ENCODE peak calls at places on chromosomes 4 and X, in five cellular contexts. One of them, this sample, is unnamed.

GRCh38 chr4:151665442-151666127 is 95.2 kb downstream of the GATB start:
- DNase-seq in dermis blood vessel endothelial cell: no peak
- DNase-seq in adipocyte: no peak
- DNase-seq in NCI-H1105: no peak
- DNase-seq in Jurkat, Clone E6-1: no peak
- DNase-seq in this sample: no peak

GRCh38 chr4:25439913-25440477 is 62.9 kb downstream of the ANAPC4 start:
- DNase-seq in Jurkat, Clone E6-1: peak
- DNase-seq in NCI-H1105: peak
- DNase-seq in adipocyte: peak
- DNase-seq in dermis blood vessel endothelial cell: peak
- DNase-seq in this sample: peak

GRCh38 chr4:61580721-61581377 is 380.7 kb downstream of the ADGRL3 start:
- DNase-seq in NCI-H1105: no peak
- DNase-seq in dermis blood vessel endothelial cell: no peak
- DNase-seq in Jurkat, Clone E6-1: no peak
- DNase-seq in adipocyte: peak
- DNase-seq in this sample: no peak

GRCh38 chr4:13481569-13481968 is 2.6 kb downstream of the RAB28 start:
- DNase-seq in dermis blood vessel endothelial cell: peak
- DNase-seq in Jurkat, Clone E6-1: no peak
- DNase-seq in adipocyte: peak
- DNase-seq in NCI-H1105: no peak
- DNase-seq in this sample: no peak

GRCh38 chr4:125043453-125043852 is 271.3 kb upstream of the FAT4 start:
- DNase-seq in Jurkat, Clone E6-1: no peak
- DNase-seq in adipocyte: no peak
- DNase-seq in dermis blood vessel endothelial cell: no peak
- DNase-seq in NCI-H1105: no peak
- DNase-seq in this sample: no peak

GRCh38 chrX:109774706-109775105 is 41.6 kb upstream of the ACSL4 start:
- DNase-seq in Jurkat, Clone E6-1: no peak
- DNase-seq in dermis blood vessel endothelial cell: no peak
- DNase-seq in NCI-H1105: no peak
- DNase-seq in adipocyte: peak
- DNase-seq in this sample: no peak

GRCh38 chr4:93687304-93687703 is 141.2 kb upstream of the ATOH1 start:
- DNase-seq in adipocyte: no peak
- DNase-seq in Jurkat, Clone E6-1: no peak
- DNase-seq in dermis blood vessel endothelial cell: no peak
- DNase-seq in NCI-H1105: no peak
- DNase-seq in this sample: no peak

GRCh38 chr4:766152-766515 is 59.8 kb downstream of the CPLX1 start:
- DNase-seq in dermis blood vessel endothelial cell: no peak
- DNase-seq in Jurkat, Clone E6-1: no peak
- DNase-seq in NCI-H1105: no peak
- DNase-seq in adipocyte: no peak
- DNase-seq in this sample: no peak

GRCh38 chrX:109797311-109797975 is 64.4 kb upstream of the ACSL4 start:
- DNase-seq in Jurkat, Clone E6-1: no peak
- DNase-seq in adipocyte: peak
- DNase-seq in dermis blood vessel endothelial cell: no peak
- DNase-seq in NCI-H1105: no peak
- DNase-seq in this sample: no peak

GRCh38 chr4:28845158-28845557 is 1875.0 kb upstream of the PCDH7 start:
- DNase-seq in adipocyte: no peak
- DNase-seq in Jurkat, Clone E6-1: no peak
- DNase-seq in NCI-H1105: no peak
- DNase-seq in dermis blood vessel endothelial cell: no peak
- DNase-seq in this sample: no peak

GRCh38 chrX:95427389-95427788 is 1257.3 kb upstream of the DIAPH2 start:
- DNase-seq in NCI-H1105: no peak
- DNase-seq in Jurkat, Clone E6-1: no peak
- DNase-seq in dermis blood vessel endothelial cell: no peak
- DNase-seq in adipocyte: no peak
- DNase-seq in this sample: no peak

GRCh38 chr4:146165840-146166239 is 9.7 kb upstream of the LSM6 start:
- DNase-seq in NCI-H1105: no peak
- DNase-seq in adipocyte: peak
- DNase-seq in dermis blood vessel endothelial cell: no peak
- DNase-seq in Jurkat, Clone E6-1: no peak
- DNase-seq in this sample: no peak

GRCh38 chr4:10003666-10004065 is 17.6 kb downstream of the SLC2A9 start:
- DNase-seq in dermis blood vessel endothelial cell: no peak
- DNase-seq in adipocyte: no peak
- DNase-seq in NCI-H1105: no peak
- DNase-seq in Jurkat, Clone E6-1: no peak
- DNase-seq in this sample: no peak

GRCh38 chrX:46294234-46294633 is 251.0 kb downstream of the ZNF674 start:
- DNase-seq in adipocyte: peak
- DNase-seq in NCI-H1105: no peak
- DNase-seq in Jurkat, Clone E6-1: no peak
- DNase-seq in dermis blood vessel endothelial cell: no peak
- DNase-seq in this sample: no peak

GRCh38 chr4:147157860-147158701 is 212.4 kb upstream of the TTC29 start:
- DNase-seq in dermis blood vessel endothelial cell: peak
- DNase-seq in NCI-H1105: no peak
- DNase-seq in Jurkat, Clone E6-1: no peak
- DNase-seq in adipocyte: peak
- DNase-seq in this sample: no peak

GRCh38 chrX:66616944-66617343 is 21.9 kb downstream of the EDA2R start:
- DNase-seq in NCI-H1105: no peak
- DNase-seq in adipocyte: no peak
- DNase-seq in dermis blood vessel endothelial cell: no peak
- DNase-seq in Jurkat, Clone E6-1: no peak
- DNase-seq in this sample: no peak

GRCh38 chrX:110992611-110993010 is 103.4 kb upstream of the PAK3 start:
- DNase-seq in Jurkat, Clone E6-1: peak
- DNase-seq in NCI-H1105: no peak
- DNase-seq in dermis blood vessel endothelial cell: no peak
- DNase-seq in adipocyte: peak
- DNase-seq in this sample: peak

GRCh38 chr4:80322716-80323115 is 12.8 kb upstream of the CFAP299 start:
- DNase-seq in NCI-H1105: peak
- DNase-seq in adipocyte: peak
- DNase-seq in Jurkat, Clone E6-1: no peak
- DNase-seq in dermis blood vessel endothelial cell: peak
- DNase-seq in this sample: no peak

GRCh38 chrX:48697182-48697727 is 721 bp downstream of the SUV39H1 start:
- DNase-seq in dermis blood vessel endothelial cell: no peak
- DNase-seq in NCI-H1105: no peak
- DNase-seq in adipocyte: no peak
- DNase-seq in Jurkat, Clone E6-1: no peak
- DNase-seq in this sample: no peak

GRCh38 chr4:68460085-68460484 is 12.8 kb downstream of the TMPRSS11E start:
- DNase-seq in adipocyte: no peak
- DNase-seq in dermis blood vessel endothelial cell: no peak
- DNase-seq in NCI-H1105: no peak
- DNase-seq in Jurkat, Clone E6-1: no peak
- DNase-seq in this sample: no peak

GRCh38 chr4:38683265-38683664 is 19.3 kb downstream of the KLF3 start:
- DNase-seq in Jurkat, Clone E6-1: no peak
- DNase-seq in dermis blood vessel endothelial cell: no peak
- DNase-seq in NCI-H1105: no peak
- DNase-seq in adipocyte: no peak
- DNase-seq in this sample: no peak

GRCh38 chr4:72931346-72931745 is 138.2 kb downstream of the COX18 start:
- DNase-seq in dermis blood vessel endothelial cell: no peak
- DNase-seq in Jurkat, Clone E6-1: no peak
- DNase-seq in NCI-H1105: no peak
- DNase-seq in adipocyte: no peak
- DNase-seq in this sample: no peak

GRCh38 chrX:66728818-66729271 is 90.0 kb upstream of the EDA2R start:
- DNase-seq in dermis blood vessel endothelial cell: peak
- DNase-seq in NCI-H1105: no peak
- DNase-seq in Jurkat, Clone E6-1: peak
- DNase-seq in adipocyte: peak
- DNase-seq in this sample: peak

GRCh38 chrX:19462231-19462630 is 53.1 kb downstream of the MAP3K15 start:
- DNase-seq in dermis blood vessel endothelial cell: no peak
- DNase-seq in Jurkat, Clone E6-1: no peak
- DNase-seq in adipocyte: no peak
- DNase-seq in NCI-H1105: no peak
- DNase-seq in this sample: no peak

GRCh38 chr4:1318488-1319213 is 28.4 kb upstream of the UVSSA start:
- DNase-seq in NCI-H1105: no peak
- DNase-seq in dermis blood vessel endothelial cell: peak
- DNase-seq in Jurkat, Clone E6-1: no peak
- DNase-seq in adipocyte: no peak
- DNase-seq in this sample: no peak

GRCh38 chrX:55907968-55908607 is 190.5 kb downstream of the RRAGB start:
- DNase-seq in Jurkat, Clone E6-1: peak
- DNase-seq in adipocyte: peak
- DNase-seq in NCI-H1105: peak
- DNase-seq in dermis blood vessel endothelial cell: peak
- DNase-seq in this sample: peak

GRCh38 chr4:17511950-17512795 is at the start of gene QDPR:
- DNase-seq in dermis blood vessel endothelial cell: peak
- DNase-seq in Jurkat, Clone E6-1: no peak
- DNase-seq in adipocyte: peak
- DNase-seq in NCI-H1105: peak
- DNase-seq in this sample: peak

GRCh38 chr4:54100607-54101189 is 735 bp downstream of the GSX2 start:
- DNase-seq in dermis blood vessel endothelial cell: peak
- DNase-seq in NCI-H1105: no peak
- DNase-seq in Jurkat, Clone E6-1: no peak
- DNase-seq in adipocyte: peak
- DNase-seq in this sample: no peak

GRCh38 chr4:80279751-80280150 is 13.3 kb downstream of the FGF5 start:
- DNase-seq in dermis blood vessel endothelial cell: no peak
- DNase-seq in Jurkat, Clone E6-1: no peak
- DNase-seq in NCI-H1105: no peak
- DNase-seq in adipocyte: peak
- DNase-seq in this sample: no peak

GRCh38 chrX:15269618-15270521 is at the start of gene ASB9:
- DNase-seq in adipocyte: peak
- DNase-seq in NCI-H1105: no peak
- DNase-seq in dermis blood vessel endothelial cell: peak
- DNase-seq in Jurkat, Clone E6-1: peak
- DNase-seq in this sample: no peak

GRCh38 chr4:61200991-61201526 is 933 bp downstream of the ADGRL3 start:
- DNase-seq in Jurkat, Clone E6-1: no peak
- DNase-seq in NCI-H1105: no peak
- DNase-seq in dermis blood vessel endothelial cell: no peak
- DNase-seq in adipocyte: peak
- DNase-seq in this sample: no peak

GRCh38 chr4:138741366-138741765 is 274.2 kb upstream of the NOCT start:
- DNase-seq in NCI-H1105: no peak
- DNase-seq in Jurkat, Clone E6-1: no peak
- DNase-seq in dermis blood vessel endothelial cell: no peak
- DNase-seq in adipocyte: no peak
- DNase-seq in this sample: no peak

GRCh38 chrX:136304493-136304892 is 3.7 kb downstream of the ADGRG4 start:
- DNase-seq in adipocyte: no peak
- DNase-seq in dermis blood vessel endothelial cell: no peak
- DNase-seq in Jurkat, Clone E6-1: no peak
- DNase-seq in NCI-H1105: no peak
- DNase-seq in this sample: no peak

GRCh38 chr4:19381068-19381467 is 870.6 kb upstream of the SLIT2 start:
- DNase-seq in NCI-H1105: no peak
- DNase-seq in adipocyte: peak
- DNase-seq in Jurkat, Clone E6-1: no peak
- DNase-seq in dermis blood vessel endothelial cell: no peak
- DNase-seq in this sample: no peak

GRCh38 chrX:19593684-19594083 is 78.4 kb upstream of the MAP3K15 start:
- DNase-seq in dermis blood vessel endothelial cell: peak
- DNase-seq in NCI-H1105: peak
- DNase-seq in Jurkat, Clone E6-1: peak
- DNase-seq in adipocyte: peak
- DNase-seq in this sample: no peak

GRCh38 chr4:82509029-82509428 is 52.8 kb downstream of the TMEM150C start:
- DNase-seq in Jurkat, Clone E6-1: no peak
- DNase-seq in dermis blood vessel endothelial cell: no peak
- DNase-seq in adipocyte: no peak
- DNase-seq in NCI-H1105: no peak
- DNase-seq in this sample: no peak